ENCODE peak calls at places on chromosomes 4 and X, in ten cellular contexts. U is HFFc6; V is ACHN; S is stromal cell of bone marrow; K is activated naive CD8-positive, alpha-beta T cell treated with anti-CD3 and anti-CD28 coated beads, Interleukin-2, amount 50 U/mL, for 24 hours; T is endothelial cell; A is bronchial epithelial cell; R is nephron progenitor cell; Z is EH; F is activated CD4-positive, alpha-beta T cell treated with anti-CD3 and anti-CD28 coated beads, Interleukin-2, amount 50 U/mL, for 1 hour. B is an unnamed sample.

GRCh38 chr4:30720021-30720655 is at the start of gene PCDH7:
- DNase-seq in U (peak), V (peak), S (no peak), K (peak), T (peak), A (peak), R (peak), Z (peak), F (no peak), B (no peak)

GRCh38 chrX:18676050-18676449 is 4.1 kb upstream of the RS1 start:
- DNase-seq in U (no peak), V (no peak), S (no peak), K (no peak), T (no peak), A (no peak), R (no peak), Z (no peak), F (no peak), B (no peak)

GRCh38 chrX:43880439-43880838 is 1.8 kb downstream of the MAOB start:
- DNase-seq in U (no peak), V (no peak), S (no peak), K (no peak), T (no peak), A (peak), R (no peak), Z (no peak), F (no peak), B (no peak)

GRCh38 chrX:275967-276587 is 5.1 kb upstream of the PLCXD1 start:
- DNase-seq in U (peak), V (peak), S (no peak), K (peak), T (peak), A (peak), R (peak), Z (peak), F (peak), B (peak)

GRCh38 chrX:20571611-20572010 is 304.9 kb upstream of the RPS6KA3 start:
- DNase-seq in U (no peak), V (no peak), S (no peak), K (no peak), T (no peak), A (no peak), R (no peak), Z (no peak), F (no peak), B (no peak)

GRCh38 chr4:168877779-168878491 is 132.1 kb downstream of the CBR4 start:
- DNase-seq in U (no peak), V (peak), S (no peak), K (peak), T (peak), A (no peak), R (peak), Z (no peak), F (no peak), B (peak)

GRCh38 chrX:115958687-115959359 is 211.7 kb upstream of the AGTR2 start:
- DNase-seq in U (no peak), V (no peak), S (no peak), K (no peak), T (no peak), A (peak), R (no peak), Z (no peak), F (no peak), B (no peak)

GRCh38 chrX:82163701-82164100 is 961.8 kb downstream of the SH3BGRL start:
- DNase-seq in U (no peak), V (no peak), S (no peak), K (no peak), T (no peak), A (peak), R (no peak), Z (no peak), F (no peak), B (no peak)

GRCh38 chr4:7255488-7255881 is 63.1 kb downstream of the SORCS2 start:
- DNase-seq in U (no peak), V (no peak), S (no peak), K (no peak), T (no peak), A (no peak), R (no peak), Z (no peak), F (no peak), B (no peak)

GRCh38 chrX:70134116-70134477 is 850 bp downstream of the IGBP1 start:
- DNase-seq in U (peak), V (peak), S (no peak), K (no peak), T (peak), A (no peak), R (peak), Z (peak), F (no peak), B (no peak)

GRCh38 chr4:47538516-47538915 is 53.4 kb downstream of the ATP10D start:
- DNase-seq in U (no peak), V (no peak), S (no peak), K (no peak), T (no peak), A (no peak), R (no peak), Z (peak), F (no peak), B (no peak)

GRCh38 chr4:156098846-156099245 is 145.2 kb upstream of the CTSO start:
- DNase-seq in U (no peak), V (no peak), S (no peak), K (no peak), T (no peak), A (no peak), R (no peak), Z (no peak), F (no peak), B (no peak)

GRCh38 chr4:94826206-94826605 is 68.5 kb downstream of the BMPR1B start:
- DNase-seq in U (no peak), V (no peak), S (no peak), K (no peak), T (peak), A (peak), R (no peak), Z (no peak), F (no peak), B (no peak)

GRCh38 chr4:81404294-81404693 is 67.4 kb downstream of the RASGEF1B start:
- DNase-seq in U (no peak), V (no peak), S (no peak), K (no peak), T (no peak), A (no peak), R (no peak), Z (no peak), F (no peak), B (no peak)

GRCh38 chr4:150387983-150388382 is 194.0 kb upstream of the MAB21L2 start:
- DNase-seq in U (no peak), V (no peak), S (no peak), K (no peak), T (no peak), A (no peak), R (no peak), Z (no peak), F (no peak), B (no peak)

GRCh38 chrX:40266490-40267333 is 169.0 kb upstream of the BCOR start:
- DNase-seq in U (peak), V (peak), S (no peak), K (peak), T (peak), A (peak), R (peak), Z (peak), F (peak), B (peak)

GRCh38 chrX:41333994-41334865 is at the start of gene DDX3X:
- DNase-seq in U (peak), V (peak), S (peak), K (peak), T (peak), A (peak), R (peak), Z (peak), F (peak), B (peak)

GRCh38 chr4:190020790-190021717 is 6.0 kb downstream of the FRG2 start:
- DNase-seq in U (no peak), V (peak), S (no peak), K (no peak), T (peak), A (peak), R (no peak), Z (peak), F (no peak), B (peak)

GRCh38 chr4:154908168-154908567 is 127.1 kb downstream of the RBM46 start:
- DNase-seq in U (no peak), V (peak), S (peak), K (no peak), T (no peak), A (peak), R (no peak), Z (no peak), F (no peak), B (no peak)

GRCh38 chr4:25065451-25065850 is 34.7 kb upstream of the LGI2 start:
- DNase-seq in U (no peak), V (no peak), S (no peak), K (no peak), T (no peak), A (no peak), R (peak), Z (no peak), F (no peak), B (no peak)

GRCh38 chrX:121109986-121110385 is 62.6 kb downstream of the GLUD2 start:
- DNase-seq in U (no peak), V (no peak), S (no peak), K (no peak), T (no peak), A (no peak), R (no peak), Z (no peak), F (no peak), B (no peak)

GRCh38 chr4:22477136-22477793 is 38.6 kb downstream of the ADGRA3 start:
- DNase-seq in U (no peak), V (no peak), S (no peak), K (no peak), T (no peak), A (no peak), R (no peak), Z (no peak), F (no peak), B (no peak)

GRCh38 chr4:41879552-41879951 is 55.7 kb upstream of the TMEM33 start:
- DNase-seq in U (no peak), V (no peak), S (no peak), K (no peak), T (no peak), A (no peak), R (no peak), Z (no peak), F (no peak), B (no peak)

GRCh38 chr4:111433436-111433835 is 711.8 kb upstream of the FAM241A start:
- DNase-seq in U (no peak), V (no peak), S (no peak), K (no peak), T (no peak), A (no peak), R (no peak), Z (peak), F (no peak), B (no peak)

GRCh38 chr4:103998752-103999151 is 279.0 kb upstream of the TACR3 start:
- DNase-seq in U (no peak), V (no peak), S (no peak), K (no peak), T (no peak), A (no peak), R (no peak), Z (no peak), F (no peak), B (no peak)

GRCh38 chr4:1531683-1532548 is 125.7 kb upstream of the NKX1-1 start:
- DNase-seq in U (no peak), V (no peak), S (no peak), K (no peak), T (no peak), A (no peak), R (peak), Z (no peak), F (no peak), B (no peak)

B was measured in testis.